ENCODE peak calls at places on chromosomes 12 and 14, in four cellular contexts. J is HFF-Myc; I is stimulated activated CD4-positive, alpha-beta T cell treated with anti-CD3 and anti-CD28 coated beads, Interleukin-15, amount 100 ng/mL, for 1 hour; O is head of caudate nucleus. H is an unnamed sample.

GRCh38 chr12:93001407-93001806 is 72.3 kb upstream of the EEA1 start:
- DNase-seq in I (no peak), J (no peak), O (no peak), H (no peak)

GRCh38 chr12:71969330-71969729 is 30.7 kb downstream of the TPH2 start:
- DNase-seq in J (no peak), O (no peak), I (no peak), H (no peak)

GRCh38 chr12:58314610-58315009 is 373.2 kb downstream of the ATP23 start:
- DNase-seq in O (no peak), I (no peak), J (no peak), H (no peak)

GRCh38 chr14:102043251-102044025 is 43.4 kb downstream of the HSP90AA1 start:
- DNase-seq in O (no peak), J (no peak), I (no peak), H (no peak)

GRCh38 chr14:106842687-106843086 is 1316.3 kb downstream of the TMEM121 start:
- DNase-seq in I (no peak), O (no peak), J (no peak), H (no peak)

GRCh38 chr14:19743256-19743655 is at the start of gene OR4Q3:
- DNase-seq in I (no peak), J (no peak), O (no peak), H (no peak)

GRCh38 chr12:40672650-40673319 is 19.5 kb upstream of the CNTN1 start:
- DNase-seq in I (no peak), J (no peak), O (no peak), H (no peak)

GRCh38 chr14:66508846-66509621 is 1.1 kb downstream of the GPHN start:
- DNase-seq in O (peak; percentile 28), J (no peak), I (peak; percentile 38), H (no peak)

GRCh38 chr14:92532490-92533163 is 19.0 kb downstream of the RIN3 start:
- DNase-seq in J (no peak), I (no peak), O (no peak), H (no peak)

GRCh38 chr12:58850826-58851225 is 69.5 kb downstream of the LRIG3 start:
- DNase-seq in J (no peak), O (no peak), I (no peak), H (no peak)

GRCh38 chr12:89448951-89449371 is 75.6 kb downstream of the GALNT4 start:
- DNase-seq in J (peak; percentile 98), I (no peak), O (no peak), H (no peak)

GRCh38 chr12:45729233-45730115 is at the start of gene ARID2:
- DNase-seq in I (peak; percentile 56), O (peak; percentile 57), J (no peak), H (peak; percentile 49)

GRCh38 chr14:36976571-36977023 is 195.8 kb downstream of the SLC25A21 start:
- DNase-seq in O (no peak), J (no peak), I (no peak), H (no peak)

GRCh38 chr14:92039720-92040430 is at the start of gene TRIP11:
- DNase-seq in O (peak; percentile 94), I (peak; percentile 89), J (peak; percentile 63), H (peak; percentile 92)

GRCh38 chr14:69325086-69325485 is 65.1 kb downstream of the GALNT16 start:
- DNase-seq in O (no peak), I (no peak), J (no peak), H (no peak)

GRCh38 chr12:83823386-83824045 is 1089.1 kb downstream of the SLC6A15 start:
- DNase-seq in J (no peak), O (peak; percentile 50), I (no peak), H (no peak)

GRCh38 chr12:91332305-91332704 is 149.7 kb upstream of the DCN start:
- DNase-seq in O (no peak), I (no peak), J (no peak), H (no peak)

GRCh38 chr12:24991209-24992049 is 42.5 kb upstream of the BCAT1 start:
- DNase-seq in O (no peak), I (no peak), J (peak; percentile 36), H (no peak)

GRCh38 chr14:50785506-50786063 is 45.4 kb downstream of the NIN start:
- DNase-seq in I (no peak), O (no peak), J (no peak), H (no peak)

GRCh38 chr14:69694730-69695663 is 71.9 kb upstream of the SRSF5 start:
- DNase-seq in O (no peak), I (no peak), J (no peak), H (no peak)

GRCh38 chr12:109098142-109098652 is 800 bp downstream of the UNG start:
- DNase-seq in I (no peak), O (no peak), J (no peak), H (no peak)

GRCh38 chr12:132040906-132041606 is 91.3 kb downstream of the EP400 start:
- DNase-seq in I (no peak), J (no peak), O (no peak), H (no peak)

GRCh38 chr14:68446243-68447040 is 346.4 kb downstream of the ZFP36L1 start:
- DNase-seq in J (no peak), I (no peak), O (no peak), H (no peak)

GRCh38 chr14:87993485-87993809 is 465 bp upstream of the GALC start:
- DNase-seq in O (no peak), I (no peak), J (no peak), H (no peak)

GRCh38 chr12:116892318-116892717 is 11.1 kb upstream of the HRK start:
- DNase-seq in O (no peak), J (no peak), I (no peak), H (no peak)

GRCh38 chr14:93905623-93906022 is 21.5 kb upstream of the FAM181A start:
- DNase-seq in J (no peak), I (no peak), O (no peak), H (no peak)

GRCh38 chr12:55955344-55955743 is 10.5 kb downstream of the PMEL start:
- DNase-seq in O (no peak), J (no peak), I (no peak), H (no peak)

GRCh38 chr14:50039734-50040400 is 76.5 kb downstream of the VCPKMT start:
- DNase-seq in I (no peak), J (no peak), O (no peak), H (no peak)

GRCh38 chr14:50954811-50955372 is 10.6 kb upstream of the PYGL start:
- DNase-seq in O (no peak), J (peak; percentile 35), I (no peak), H (no peak)

GRCh38 chr14:68584786-68585185 is 208.1 kb downstream of the ZFP36L1 start:
- DNase-seq in O (no peak), I (no peak), J (no peak), H (no peak)

GRCh38 chr12:5114436-5114835 is 70.8 kb downstream of the KCNA5 start:
- DNase-seq in O (no peak), I (no peak), J (no peak), H (no peak)

H was measured in central memory CD8-positive, alpha-beta T cell.